ENCODE peak calls at places on chromosomes 12 and 14, in five cellular contexts. F, O, S, D and H are unnamed samples.

GRCh38 chr14:96178674-96179321 is 25.8 kb upstream of the BDKRB2 start:
- DNase-seq in F (no peak), O (no peak), S (no peak), D (no peak), H (no peak)

GRCh38 chr14:53537421-53538315 is 384.5 kb upstream of the DDHD1 start:
- DNase-seq in F (no peak), O (no peak), S (no peak), D (no peak), H (no peak)

GRCh38 chr12:53431187-53431586 is 7.5 kb downstream of the AMHR2 start:
- DNase-seq in F (no peak), O (peak; percentile 26), S (no peak), D (no peak), H (peak; percentile 23)

GRCh38 chr14:93103392-93104080 is 12.2 kb downstream of the ITPK1 start:
- DNase-seq in F (peak; percentile 73), O (no peak), S (no peak), D (peak; percentile 71), H (no peak)

GRCh38 chr12:131005161-131006035 is 51.7 kb downstream of the ADGRD1 start:
- DNase-seq in F (no peak), O (no peak), S (no peak), D (no peak), H (no peak)

GRCh38 chr12:64104376-64104775 is 117.7 kb downstream of the KICS2 start:
- DNase-seq in F (no peak), O (no peak), S (peak; percentile 81), D (no peak), H (no peak)

GRCh38 chr12:19546611-19547162 is 107.4 kb downstream of the AEBP2 start:
- DNase-seq in F (no peak), O (no peak), S (no peak), D (no peak), H (no peak)

GRCh38 chr12:122200541-122201175 is 2.9 kb upstream of the B3GNT4 start:
- DNase-seq in F (no peak), O (peak; percentile 55), S (no peak), D (no peak), H (no peak)

GRCh38 chr14:74579447-74580274 is 32.4 kb downstream of the LTBP2 start:
- DNase-seq in F (no peak), O (peak; percentile 6), S (peak; percentile 86), D (no peak), H (no peak)

GRCh38 chr12:69022674-69023073 is 89.7 kb upstream of the CPM start:
- DNase-seq in F (no peak), O (no peak), S (no peak), D (no peak), H (no peak)

GRCh38 chr12:58814036-58814435 is 106.3 kb downstream of the LRIG3 start:
- DNase-seq in F (no peak), O (no peak), S (no peak), D (no peak), H (no peak)

GRCh38 chr14:40417777-40418401 is 985.7 kb upstream of the FBXO33 start:
- DNase-seq in F (no peak), O (no peak), S (no peak), D (no peak), H (no peak)

GRCh38 chr12:115102450-115102849 is 418.5 kb upstream of the TBX3 start:
- DNase-seq in F (no peak), O (no peak), S (no peak), D (no peak), H (no peak)

GRCh38 chr12:5716991-5717390 is 228.1 kb downstream of the ANO2 start:
- DNase-seq in F (no peak), O (no peak), S (no peak), D (no peak), H (no peak)

GRCh38 chr12:98227162-98227561 is 288.2 kb upstream of the TMPO start:
- DNase-seq in F (no peak), O (no peak), S (no peak), D (no peak), H (no peak)

GRCh38 chr12:113065126-113066007 is 8.8 kb downstream of the DTX1 start:
- DNase-seq in F (no peak), O (peak; percentile 66), S (no peak), D (no peak), H (no peak)

GRCh38 chr12:6635856-6636521 is at the start of gene LPAR5:
- DNase-seq in F (peak; percentile 64), O (no peak), S (no peak), D (peak; percentile 37), H (no peak)

GRCh38 chr12:79414252-79414651 is 276.5 kb downstream of the PAWR start:
- DNase-seq in F (no peak), O (no peak), S (no peak), D (no peak), H (no peak)

GRCh38 chr14:24197066-24197465 is 1.8 kb upstream of the TM9SF1 start:
- DNase-seq in F (no peak), O (no peak), S (no peak), D (no peak), H (no peak)

GRCh38 chr14:61561144-61561543 is 134.2 kb upstream of the HIF1A start:
- DNase-seq in F (no peak), O (no peak), S (no peak), D (no peak), H (no peak)

GRCh38 chr12:25208554-25208953 is 13.5 kb downstream of the ETFRF1 start:
- DNase-seq in F (no peak), O (no peak), S (no peak), D (no peak), H (no peak)

GRCh38 chr12:28390716-28391452 is 200.6 kb downstream of the CCDC91 start:
- DNase-seq in F (no peak), O (no peak), S (no peak), D (no peak), H (no peak)

GRCh38 chr14:99510556-99511139 is 29.4 kb downstream of the CCNK start:
- DNase-seq in F (no peak), O (no peak), S (no peak), D (no peak), H (no peak)

GRCh38 chr12:1318327-1319031 is 275.9 kb downstream of the FBXL14 start:
- DNase-seq in F (no peak), O (no peak), S (no peak), D (no peak), H (no peak)

GRCh38 chr14:81303258-81303935 is 82.6 kb upstream of the GTF2A1 start:
- DNase-seq in F (peak; percentile 46), O (peak; percentile 77), S (peak; percentile 41), D (no peak), H (no peak)

GRCh38 chr12:29039013-29039412 is 110.1 kb upstream of the FAR2 start:
- DNase-seq in F (no peak), O (no peak), S (no peak), D (no peak), H (no peak)

GRCh38 chr12:78864483-78865296 is at the start of gene SYT1:
- DNase-seq in F (peak; percentile 8), O (peak; percentile 58), S (no peak), D (no peak), H (peak; percentile 76)

GRCh38 chr12:66132408-66132807 is 1.9 kb upstream of the LLPH start:
- DNase-seq in F (no peak), O (no peak), S (peak; percentile 79), D (no peak), H (no peak)

GRCh38 chr12:114895822-114896221 is 211.8 kb upstream of the TBX3 start:
- DNase-seq in F (no peak), O (no peak), S (no peak), D (no peak), H (no peak)

GRCh38 chr14:37936971-37937370 is 270.7 kb upstream of the SSTR1 start:
- DNase-seq in F (no peak), O (no peak), S (no peak), D (no peak), H (no peak)

GRCh38 chr12:541676-542289 is 82.0 kb downstream of the B4GALNT3 start:
- DNase-seq in F (no peak), O (no peak), S (no peak), D (no peak), H (no peak)

GRCh38 chr14:88868558-88869159 is 44.2 kb downstream of the TTC8 start:
- DNase-seq in F (no peak), O (no peak), S (no peak), D (peak; percentile 8), H (no peak)

GRCh38 chr12:72141381-72141780 is 130.8 kb upstream of the TRHDE start:
- DNase-seq in F (peak; percentile 41), O (no peak), S (no peak), D (no peak), H (no peak)

GRCh38 chr12:9925746-9926393 is 6.3 kb downstream of the CLEC2A start:
- DNase-seq in F (no peak), O (no peak), S (peak; percentile 4), D (peak; percentile 52), H (no peak)

GRCh38 chr12:6226002-6226700 is 26.0 kb downstream of the CD9 start:
- DNase-seq in F (no peak), O (no peak), S (no peak), D (no peak), H (peak; percentile 85)

GRCh38 chr12:11648514-11649412 is 711 bp upstream of the ETV6 start:
- DNase-seq in F (peak; percentile 90), O (peak; percentile 78), S (peak; percentile 67), D (peak; percentile 62), H (peak; percentile 78)

GRCh38 chr14:41521891-41522290 is 84.8 kb upstream of the LRFN5 start:
- DNase-seq in F (no peak), O (no peak), S (no peak), D (no peak), H (no peak)

DNA sequence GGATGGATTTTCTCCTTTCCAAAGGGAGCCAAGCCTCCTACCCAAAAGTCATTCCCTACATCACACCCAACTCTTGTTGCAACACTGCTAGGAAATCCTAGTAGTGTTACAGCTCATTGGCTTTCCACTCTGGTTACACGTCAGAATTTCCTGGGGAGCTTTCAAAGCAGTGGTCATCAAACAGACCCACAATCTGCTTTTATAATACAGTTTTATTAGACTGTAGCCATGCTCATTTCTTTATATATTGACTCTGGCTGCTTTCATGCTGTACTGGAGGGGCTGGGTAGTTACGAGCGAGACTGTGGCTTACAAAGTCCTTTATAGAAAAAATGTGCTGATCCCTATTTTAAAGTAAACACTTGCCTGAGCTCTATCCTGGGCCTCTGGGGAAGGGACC is 34.3 kb downstream of the ZFYVE26 start:
- DNase-seq in F (no peak), O (no peak), S (no peak), D (no peak), H (no peak)
- H3K36me3 ChIP-seq in F (peaks cover 35% of the 10 kb centered on the region), O (peaks cover 72% of the 10 kb centered on the region), S (peaks cover 3% of the 10 kb centered on the region), D (peaks cover 96% of the 10 kb centered on the region), H (no peaks in the 10 kb centered on the region)

GRCh38 chr12:124961055-124961454 is 27.9 kb downstream of the DHX37 start:
- DNase-seq in F (no peak), O (no peak), S (no peak), D (no peak), H (no peak)
- H3K36me3 ChIP-seq in F (peaks cover 39% of the 10 kb centered on the region), O (peaks cover 53% of the 10 kb centered on the region), S (peaks cover 6% of the 10 kb centered on the region), D (peaks cover 56% of the 10 kb centered on the region), H (no peaks in the 10 kb centered on the region)

GRCh38 chr14:21236948-21237797 is 32.1 kb downstream of the HNRNPC start:
- DNase-seq in F (no peak), O (no peak), S (no peak), D (no peak), H (no peak)
- H3K36me3 ChIP-seq in F (peaks cover 12% of the 10 kb centered on the region), O (peaks cover 13% of the 10 kb centered on the region), S (peaks cover 3% of the 10 kb centered on the region), D (peaks cover 44% of the 10 kb centered on the region), H (no peaks in the 10 kb centered on the region)

DNA sequence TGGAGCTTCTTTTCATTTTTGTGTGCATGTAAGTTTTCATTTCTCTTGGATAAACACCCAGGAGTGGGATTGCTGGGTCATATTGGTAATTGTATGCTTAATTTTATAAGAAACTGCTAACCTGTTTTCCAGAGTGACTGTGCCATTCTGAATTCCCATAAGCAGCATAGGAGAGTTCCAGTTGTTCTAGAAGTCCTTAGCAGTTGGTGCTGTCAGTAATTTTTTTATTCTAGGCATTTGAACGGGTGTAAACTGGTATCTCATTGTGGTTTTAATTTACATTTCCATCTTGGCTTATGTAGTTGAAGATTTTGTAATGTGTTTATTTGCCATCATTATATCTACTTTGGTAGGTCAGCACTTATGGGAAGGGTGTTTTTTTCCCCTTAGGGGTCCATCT is 202.8 kb downstream of the AKAP6 start:
- DNase-seq in F (no peak), O (no peak), S (no peak), D (no peak), H (no peak)
- H3K36me3 ChIP-seq in F (no peaks in the 10 kb centered on the region), O (no peaks in the 10 kb centered on the region), S (no peaks in the 10 kb centered on the region), D (no peaks in the 10 kb centered on the region), H (no peaks in the 10 kb centered on the region)